ENCODE peak calls at places on chromosomes 1 and 21, in five cellular contexts. One of them, this sample, is unnamed.

GRCh38 chr1:43822040-43822439 is 111.6 kb upstream of the ARTN start:
- DNase-seq in sigmoid colon: peak
- DNase-seq in mesenchymal stem cell: peak
- DNase-seq in uterus: peak
- DNase-seq in HCT116: peak
- DNase-seq in this sample: no peak

GRCh38 chr1:151058682-151059341 is 610 bp downstream of the CDC42SE1 start:
- DNase-seq in HCT116: no peak
- DNase-seq in uterus: no peak
- DNase-seq in sigmoid colon: peak
- DNase-seq in mesenchymal stem cell: peak
- DNase-seq in this sample: peak

GRCh38 chr1:183467687-183468086 is 4.6 kb upstream of the SMG7 start:
- DNase-seq in mesenchymal stem cell: no peak
- DNase-seq in HCT116: no peak
- DNase-seq in uterus: no peak
- DNase-seq in sigmoid colon: no peak
- DNase-seq in this sample: no peak

GRCh38 chr1:31552489-31552888 is 23.8 kb upstream of the TINAGL1 start:
- DNase-seq in uterus: no peak
- DNase-seq in mesenchymal stem cell: no peak
- DNase-seq in HCT116: no peak
- DNase-seq in sigmoid colon: no peak
- DNase-seq in this sample: no peak

GRCh38 chr1:222754386-222755139 is 17.6 kb downstream of the FAM177B start:
- DNase-seq in mesenchymal stem cell: no peak
- DNase-seq in uterus: peak
- DNase-seq in HCT116: no peak
- DNase-seq in sigmoid colon: peak
- DNase-seq in this sample: no peak

GRCh38 chr1:5982868-5983267 is 9.4 kb downstream of the NPHP4 start:
- DNase-seq in uterus: no peak
- DNase-seq in mesenchymal stem cell: peak
- DNase-seq in sigmoid colon: no peak
- DNase-seq in HCT116: no peak
- DNase-seq in this sample: no peak

GRCh38 chr21:46190491-46191131 is 6.4 kb upstream of the SPATC1L start:
- DNase-seq in mesenchymal stem cell: no peak
- DNase-seq in sigmoid colon: peak
- DNase-seq in uterus: no peak
- DNase-seq in HCT116: no peak
- DNase-seq in this sample: no peak

GRCh38 chr1:209993061-209993830 is 55.2 kb downstream of the SYT14 start:
- DNase-seq in HCT116: no peak
- DNase-seq in mesenchymal stem cell: no peak
- DNase-seq in sigmoid colon: no peak
- DNase-seq in uterus: no peak
- DNase-seq in this sample: no peak

GRCh38 chr1:204154525-204155255 is 2.8 kb upstream of the ETNK2 start:
- DNase-seq in uterus: no peak
- DNase-seq in sigmoid colon: no peak
- DNase-seq in mesenchymal stem cell: no peak
- DNase-seq in HCT116: no peak
- DNase-seq in this sample: no peak

GRCh38 chr1:184260382-184260781 is 126.4 kb upstream of the C1orf21 start:
- DNase-seq in mesenchymal stem cell: peak
- DNase-seq in HCT116: no peak
- DNase-seq in sigmoid colon: no peak
- DNase-seq in uterus: no peak
- DNase-seq in this sample: no peak

GRCh38 chr1:156807627-156808026 is 9.0 kb downstream of the SH2D2A start:
- DNase-seq in mesenchymal stem cell: no peak
- DNase-seq in HCT116: no peak
- DNase-seq in uterus: no peak
- DNase-seq in sigmoid colon: peak
- DNase-seq in this sample: no peak

GRCh38 chr1:93014156-93014555 is 52.9 kb upstream of the DIPK1A start:
- DNase-seq in mesenchymal stem cell: no peak
- DNase-seq in uterus: no peak
- DNase-seq in HCT116: no peak
- DNase-seq in sigmoid colon: no peak
- DNase-seq in this sample: no peak

GRCh38 chr1:112544011-112544688 is 35.4 kb downstream of the WNT2B start:
- DNase-seq in mesenchymal stem cell: peak
- DNase-seq in HCT116: peak
- DNase-seq in sigmoid colon: no peak
- DNase-seq in uterus: no peak
- DNase-seq in this sample: no peak

GRCh38 chr1:239755107-239755506 is 336.6 kb upstream of the FMN2 start:
- DNase-seq in uterus: no peak
- DNase-seq in mesenchymal stem cell: no peak
- DNase-seq in sigmoid colon: no peak
- DNase-seq in HCT116: no peak
- DNase-seq in this sample: no peak

GRCh38 chr1:14945132-14946010 is 208.2 kb upstream of the TMEM51 start:
- DNase-seq in sigmoid colon: peak
- DNase-seq in mesenchymal stem cell: peak
- DNase-seq in uterus: peak
- DNase-seq in HCT116: no peak
- DNase-seq in this sample: peak

GRCh38 chr1:118960026-118960561 is 28.0 kb downstream of the TBX15 start:
- DNase-seq in uterus: no peak
- DNase-seq in sigmoid colon: no peak
- DNase-seq in mesenchymal stem cell: no peak
- DNase-seq in HCT116: no peak
- DNase-seq in this sample: no peak

GRCh38 chr1:40389871-40390560 is 16.5 kb downstream of the SMAP2 start:
- DNase-seq in HCT116: no peak
- DNase-seq in mesenchymal stem cell: peak
- DNase-seq in uterus: no peak
- DNase-seq in sigmoid colon: peak
- DNase-seq in this sample: no peak

GRCh38 chr1:236067854-236068454 is 3.1 kb upstream of the NID1 start:
- DNase-seq in uterus: no peak
- DNase-seq in HCT116: no peak
- DNase-seq in mesenchymal stem cell: peak
- DNase-seq in sigmoid colon: peak
- DNase-seq in this sample: no peak

GRCh38 chr1:91697322-91698260 is 188.4 kb downstream of the TGFBR3 start:
- DNase-seq in HCT116: no peak
- DNase-seq in mesenchymal stem cell: peak
- DNase-seq in uterus: no peak
- DNase-seq in sigmoid colon: no peak
- DNase-seq in this sample: no peak

GRCh38 chr1:25568090-25568833 is 24.9 kb downstream of the LDLRAP1 start:
- DNase-seq in sigmoid colon: peak
- DNase-seq in HCT116: peak
- DNase-seq in mesenchymal stem cell: peak
- DNase-seq in uterus: peak
- DNase-seq in this sample: no peak

GRCh38 chr1:12168451-12169160 is 1.8 kb downstream of the TNFRSF1B start:
- DNase-seq in uterus: no peak
- DNase-seq in HCT116: no peak
- DNase-seq in sigmoid colon: no peak
- DNase-seq in mesenchymal stem cell: peak
- DNase-seq in this sample: no peak

GRCh38 chr1:6515771-6516170 is 24.3 kb upstream of the PLEKHG5 start:
- DNase-seq in uterus: no peak
- DNase-seq in sigmoid colon: no peak
- DNase-seq in mesenchymal stem cell: peak
- DNase-seq in HCT116: no peak
- DNase-seq in this sample: no peak

GRCh38 chr21:36694593-36695282 is 4.2 kb upstream of the SIM2 start:
- DNase-seq in uterus: no peak
- DNase-seq in HCT116: no peak
- DNase-seq in mesenchymal stem cell: no peak
- DNase-seq in sigmoid colon: no peak
- DNase-seq in this sample: no peak

GRCh38 chr1:65209005-65209885 is 61.2 kb downstream of the AK4 start:
- DNase-seq in uterus: no peak
- DNase-seq in sigmoid colon: no peak
- DNase-seq in HCT116: peak
- DNase-seq in mesenchymal stem cell: peak
- DNase-seq in this sample: no peak

GRCh38 chr1:201637282-201638076 is 98.6 kb downstream of the NAV1 start:
- DNase-seq in sigmoid colon: no peak
- DNase-seq in mesenchymal stem cell: peak
- DNase-seq in uterus: no peak
- DNase-seq in HCT116: no peak
- DNase-seq in this sample: no peak

GRCh38 chr1:54013393-54014008 is 4.5 kb downstream of the LDLRAD1 start:
- DNase-seq in sigmoid colon: no peak
- DNase-seq in mesenchymal stem cell: no peak
- DNase-seq in HCT116: no peak
- DNase-seq in uterus: no peak
- DNase-seq in this sample: no peak

GRCh38 chr1:27981146-27981545 is 21.4 kb downstream of the XKR8 start:
- DNase-seq in HCT116: no peak
- DNase-seq in sigmoid colon: no peak
- DNase-seq in mesenchymal stem cell: no peak
- DNase-seq in uterus: no peak
- DNase-seq in this sample: no peak

GRCh38 chr1:6703016-6703415 is 1.4 kb upstream of the DNAJC11 start:
- DNase-seq in HCT116: no peak
- DNase-seq in sigmoid colon: no peak
- DNase-seq in mesenchymal stem cell: no peak
- DNase-seq in uterus: no peak
- DNase-seq in this sample: no peak

GRCh38 chr1:196400478-196401453 is 207.5 kb downstream of the KCNT2 start:
- DNase-seq in mesenchymal stem cell: peak
- DNase-seq in sigmoid colon: peak
- DNase-seq in HCT116: no peak
- DNase-seq in uterus: peak
- DNase-seq in this sample: no peak

GRCh38 chr1:41749992-41750745 is 168.6 kb downstream of the HIVEP3 start:
- DNase-seq in mesenchymal stem cell: no peak
- DNase-seq in uterus: no peak
- DNase-seq in HCT116: no peak
- DNase-seq in sigmoid colon: peak
- DNase-seq in this sample: no peak

GRCh38 chr1:95582191-95582590 is 348.2 kb downstream of the RWDD3 start:
- DNase-seq in sigmoid colon: no peak
- DNase-seq in mesenchymal stem cell: no peak
- DNase-seq in uterus: no peak
- DNase-seq in HCT116: no peak
- DNase-seq in this sample: no peak

GRCh38 chr1:26959722-26960624 is at the start of gene KDF1:
- DNase-seq in uterus: no peak
- DNase-seq in HCT116: peak
- DNase-seq in mesenchymal stem cell: no peak
- DNase-seq in sigmoid colon: no peak
- DNase-seq in this sample: no peak

DNA sequence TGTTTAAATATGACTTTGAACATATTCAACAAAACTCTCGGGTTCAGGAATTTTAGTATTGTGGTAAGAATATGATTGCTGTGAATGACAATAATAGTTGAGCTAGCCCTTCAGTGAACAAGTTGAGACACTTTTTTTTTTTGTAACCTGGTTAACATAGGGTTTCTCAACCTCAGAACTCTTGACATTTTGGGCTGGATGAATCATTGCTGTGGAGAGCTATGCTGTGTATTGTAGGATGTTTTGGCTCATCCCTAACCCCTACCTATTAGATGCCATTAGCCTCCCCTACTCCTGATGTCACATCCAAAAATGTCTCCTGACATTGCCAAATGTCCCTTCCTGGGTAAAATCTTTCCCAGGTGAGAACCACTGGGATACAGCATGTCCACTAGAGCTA is 113.7 kb downstream of the RUNX1 start:
- DNase-seq in HCT116: no peak
- DNase-seq in mesenchymal stem cell: peak
- DNase-seq in sigmoid colon: no peak
- DNase-seq in uterus: no peak
- DNase-seq in this sample: no peak
- H3K27ac ChIP-seq in HCT116: no peak
- H3K27ac ChIP-seq in mesenchymal stem cell: no peak
- H3K27ac ChIP-seq in sigmoid colon: no peak
- H3K27ac ChIP-seq in uterus: no peak
- H3K27ac ChIP-seq in this sample: no peak

GRCh38 chr1:117606608-117607261 is 887 bp downstream of the TENT5C start:
- DNase-seq in mesenchymal stem cell: peak
- DNase-seq in HCT116: no peak
- DNase-seq in uterus: peak
- DNase-seq in sigmoid colon: peak
- DNase-seq in this sample: no peak

GRCh38 chr1:117608213-117608612 is 2.4 kb downstream of the TENT5C start:
- DNase-seq in uterus: peak
- DNase-seq in mesenchymal stem cell: no peak
- DNase-seq in sigmoid colon: no peak
- DNase-seq in HCT116: no peak
- DNase-seq in this sample: no peak

GRCh38 chr1:117607471-117607870 is 1.6 kb downstream of the TENT5C start:
- DNase-seq in sigmoid colon: no peak
- DNase-seq in mesenchymal stem cell: peak
- DNase-seq in uterus: peak
- DNase-seq in HCT116: no peak
- DNase-seq in this sample: no peak

GRCh38 chr1:117605164-117605810 is 561 bp upstream of the TENT5C start:
- DNase-seq in uterus: no peak
- DNase-seq in HCT116: no peak
- DNase-seq in sigmoid colon: peak
- DNase-seq in mesenchymal stem cell: no peak
- DNase-seq in this sample: peak

GRCh38 chr1:117605811-117606607 is at the start of gene TENT5C:
- DNase-seq in sigmoid colon: peak
- DNase-seq in uterus: peak
- DNase-seq in mesenchymal stem cell: peak
- DNase-seq in HCT116: peak
- DNase-seq in this sample: peak
- H3K27ac ChIP-seq in sigmoid colon: peak
- H3K27ac ChIP-seq in uterus: peak
- H3K27ac ChIP-seq in mesenchymal stem cell: no peak
- H3K27ac ChIP-seq in HCT116: no peak
- H3K27ac ChIP-seq in this sample: peak

GRCh38 chr1:37945743-37946702 is 830 bp downstream of the INPP5B start:
- DNase-seq in sigmoid colon: peak
- DNase-seq in HCT116: no peak
- DNase-seq in uterus: peak
- DNase-seq in mesenchymal stem cell: peak
- DNase-seq in this sample: no peak

GRCh38 chr1:37944816-37945215 is 2.0 kb downstream of the INPP5B start:
- DNase-seq in mesenchymal stem cell: no peak
- DNase-seq in HCT116: no peak
- DNase-seq in uterus: no peak
- DNase-seq in sigmoid colon: no peak
- DNase-seq in this sample: no peak

GRCh38 chr1:37944091-37944763 is 2.6 kb downstream of the INPP5B start:
- DNase-seq in HCT116: no peak
- DNase-seq in sigmoid colon: no peak
- DNase-seq in mesenchymal stem cell: peak
- DNase-seq in uterus: no peak
- DNase-seq in this sample: no peak

GRCh38 chr1:37940299-37940947 is 6.4 kb downstream of the INPP5B start:
- DNase-seq in mesenchymal stem cell: no peak
- DNase-seq in sigmoid colon: no peak
- DNase-seq in HCT116: no peak
- DNase-seq in uterus: no peak
- DNase-seq in this sample: no peak
- H3K27ac ChIP-seq in mesenchymal stem cell: no peak
- H3K27ac ChIP-seq in sigmoid colon: no peak
- H3K27ac ChIP-seq in HCT116: no peak
- H3K27ac ChIP-seq in uterus: no peak
- H3K27ac ChIP-seq in this sample: no peak

GRCh38 chr1:232011961-232012360 is 385.4 kb downstream of the DISC1 start:
- DNase-seq in uterus: no peak
- DNase-seq in HCT116: no peak
- DNase-seq in sigmoid colon: no peak
- DNase-seq in mesenchymal stem cell: peak
- DNase-seq in this sample: no peak
- H3K27ac ChIP-seq in uterus: no peak
- H3K27ac ChIP-seq in HCT116: no peak
- H3K27ac ChIP-seq in sigmoid colon: peak
- H3K27ac ChIP-seq in mesenchymal stem cell: no peak
- H3K27ac ChIP-seq in this sample: no peak

This sample was measured in caudate nucleus.